ENCODE peak calls at places on chromosomes 5 and 9, in nine cellular contexts. S is NCI-H1417; J is kidney; F is stimulated activated CD8-positive, alpha-beta memory T cell treated with anti-CD3 and anti-CD28 coated beads, Interleukin-15, amount 100 ng/mL, for 1 hour; P is NCI-H1105; W is T follicular helper cell; V is stomach; R is D341Med; A is activated naive CD4-positive, alpha-beta T cell treated with Interleukin-2 at 50 U/mL for 16 hours. O is an unnamed sample.

GRCh38 chr5:55577353-55578060 is 42.7 kb upstream of the PLPP1 start:
- DNase-seq in S (no peak), J (no peak), F (no peak), P (peak), W (no peak), V (no peak), R (no peak), A (no peak), O (no peak)

GRCh38 chr5:153896701-153897100 is 142.0 kb downstream of the FAM114A2 start:
- DNase-seq in S (peak), J (no peak), F (no peak), P (peak), W (no peak), V (no peak), R (peak), A (no peak), O (no peak)

GRCh38 chr5:99104538-99105132 is 175.8 kb upstream of the CHD1 start:
- DNase-seq in S (peak), J (no peak), F (no peak), P (peak), W (no peak), V (no peak), R (peak), A (no peak), O (no peak)

GRCh38 chr9:121599872-121600585 is 51.4 kb upstream of the DAB2IP start:
- DNase-seq in S (peak), J (no peak), F (no peak), P (no peak), W (no peak), V (no peak), R (peak), A (no peak), O (no peak)

GRCh38 chr5:176389114-176389768 is 690 bp downstream of the HIGD2A start:
- DNase-seq in S (no peak), J (no peak), F (no peak), P (no peak), W (no peak), V (no peak), R (peak), A (no peak), O (no peak)

GRCh38 chr5:144060598-144060997 is 109.9 kb downstream of the YIPF5 start:
- DNase-seq in S (no peak), J (no peak), F (no peak), P (no peak), W (no peak), V (no peak), R (no peak), A (no peak), O (no peak)

GRCh38 chr5:38426493-38426892 is 130.0 kb downstream of the LIFR start:
- DNase-seq in S (no peak), J (no peak), F (no peak), P (no peak), W (no peak), V (no peak), R (no peak), A (no peak), O (no peak)

GRCh38 chr5:65024681-65025080 is 256.0 kb downstream of the CWC27 start:
- DNase-seq in S (no peak), J (no peak), F (no peak), P (no peak), W (no peak), V (no peak), R (no peak), A (no peak), O (no peak)

GRCh38 chr9:82031538-82032280 is 43.1 kb downstream of the SPATA31D1 start:
- DNase-seq in S (no peak), J (no peak), F (no peak), P (no peak), W (no peak), V (no peak), R (no peak), A (no peak), O (no peak)

GRCh38 chr5:157351386-157352089 is 85.6 kb downstream of the CYFIP2 start:
- DNase-seq in S (no peak), J (no peak), F (no peak), P (no peak), W (no peak), V (no peak), R (no peak), A (no peak), O (no peak)

GRCh38 chr9:37729499-37729898 is 24.1 kb upstream of the TRMT10B start:
- DNase-seq in S (no peak), J (no peak), F (no peak), P (no peak), W (no peak), V (no peak), R (no peak), A (no peak), O (no peak)

GRCh38 chr9:38119570-38119969 is 50.5 kb upstream of the SHB start:
- DNase-seq in S (no peak), J (no peak), F (no peak), P (no peak), W (no peak), V (no peak), R (no peak), A (no peak), O (no peak)

O was measured in brain pericyte.